ENCODE peak calls at places on chromosomes 16 and 17, in four cellular contexts. E, T, I and S are unnamed samples.
A peak's percentile ranks its signal among the peaks of the same experiment; 100 is the strongest.

GRCh38 chr16:70765491-70765890 is 35.5 kb downstream of the VAC14 start:
- DNase-seq in I (no peak), T (no peak), E (no peak), S (no peak)

GRCh38 chr17:48429156-48429555 is 858 bp downstream of the SKAP1 start:
- DNase-seq in I (no peak), E (no peak), T (peak; percentile 45), S (no peak)

GRCh38 chr17:38743556-38744171 is 4.5 kb downstream of the PCGF2 start:
- DNase-seq in I (no peak), E (no peak), T (no peak), S (no peak)

GRCh38 chr16:4945560-4946502 is 8.9 kb upstream of the PPL start:
- DNase-seq in T (no peak), I (no peak), E (no peak), S (no peak)

GRCh38 chr17:17693253-17693954 is 12.1 kb downstream of the RAI1 start:
- DNase-seq in I (peak; percentile 46), T (peak; percentile 82), E (no peak), S (no peak)

GRCh38 chr17:9202572-9202971 is 181.3 kb downstream of the NTN1 start:
- DNase-seq in T (no peak), E (no peak), I (no peak), S (no peak)

GRCh38 chr16:81625544-81626152 is 153.4 kb upstream of the PLCG2 start:
- DNase-seq in I (no peak), T (no peak), E (no peak), S (no peak)

GRCh38 chr17:72590382-72590781 is 469.6 kb downstream of the SOX9 start:
- DNase-seq in T (no peak), E (peak; percentile 71), I (no peak), S (no peak)

GRCh38 chr16:14487579-14487978 is 142.5 kb downstream of the PARN start:
- DNase-seq in E (no peak), I (peak; percentile 43), T (peak; percentile 26), S (no peak)

GRCh38 chr17:32350662-32351418 is 883 bp downstream of the ZNF207 start:
- DNase-seq in T (peak; percentile 75), E (peak; percentile 13), I (peak; percentile 77), S (no peak)

GRCh38 chr16:48201515-48202201 is 42.4 kb upstream of the LONP2 start:
- DNase-seq in I (peak; percentile 27), E (no peak), T (no peak), S (no peak)

GRCh38 chr17:17855334-17855725 is 18.5 kb upstream of the SREBF1 start:
- DNase-seq in E (no peak), I (no peak), T (no peak), S (no peak)